ENCODE peak calls at places on chromosomes 11 and 22, in nine cellular contexts. F is uterus; W is fibroblast of mammary gland; G is CD8-positive, alpha-beta memory T cell; Q is GM12864; K is Peyer's patch; E is H7; D is adrenal gland; T is fibroblast of pulmonary artery. O is an unnamed sample.

GRCh38 chr11:2892215-2893020 is 6.8 kb upstream of the CDKN1C start:
- DNase-seq in F (peak; percentile 60), W (peak; percentile 44), G (peak; percentile 38), Q (no peak), K (peak; percentile 75), E (peak; percentile 99), D (peak; percentile 31), T (peak; percentile 60), O (no peak)

GRCh38 chr11:9688716-9689511 is 25.0 kb downstream of the SWAP70 start:
- DNase-seq in F (no peak), W (peak; percentile 86), G (no peak), Q (peak; percentile 74), K (no peak), E (no peak), D (peak; percentile 22), T (peak; percentile 95), O (no peak)

GRCh38 chr11:6646040-6646439 is 9.6 kb downstream of the DCHS1 start:
- DNase-seq in F (peak; percentile 57), W (peak; percentile 91), G (no peak), Q (no peak), K (no peak), E (no peak), D (peak; percentile 40), T (peak; percentile 64), O (peak; percentile 83)

GRCh38 chr11:71153005-71153395 is 99.4 kb downstream of the SHANK2 start:
- DNase-seq in F (no peak), W (peak; percentile 53), G (no peak), Q (no peak), K (no peak), E (peak; percentile 77), D (peak; percentile 41), T (no peak), O (no peak)

GRCh38 chr11:11155962-11156815 is 196.9 kb downstream of the CSNK2A3 start:
- DNase-seq in F (no peak), W (no peak), G (no peak), Q (no peak), K (no peak), E (peak; percentile 92), D (no peak), T (no peak), O (no peak)

GRCh38 chr11:61429346-61429690 is 457 bp downstream of the CPSF7 start:
- DNase-seq in F (peak; percentile 58), W (peak; percentile 49), G (peak; percentile 71), Q (no peak), K (no peak), E (peak; percentile 95), D (peak; percentile 65), T (peak; percentile 51), O (no peak)

GRCh38 chr11:114511538-114511937 is 48.1 kb downstream of the NXPE1 start:
- DNase-seq in F (no peak), W (no peak), G (no peak), Q (no peak), K (no peak), E (no peak), D (no peak), T (no peak), O (no peak)

GRCh38 chr11:64000026-64000739 is 13.9 kb downstream of the OTUB1 start:
- DNase-seq in F (peak; percentile 74), W (peak; percentile 69), G (peak; percentile 67), Q (peak; percentile 18), K (peak; percentile 78), E (peak; percentile 99), D (peak; percentile 76), T (peak; percentile 75), O (peak; percentile 51)

GRCh38 chr11:73975479-73975757 is 7.2 kb downstream of the UCP2 start:
- DNase-seq in F (no peak), W (no peak), G (no peak), Q (no peak), K (no peak), E (no peak), D (no peak), T (no peak), O (no peak)

GRCh38 chr11:122746050-122746478 is 90.5 kb downstream of the UBASH3B start:
- DNase-seq in F (no peak), W (no peak), G (peak; percentile 15), Q (peak; percentile 85), K (no peak), E (no peak), D (peak; percentile 25), T (no peak), O (no peak)

GRCh38 chr11:107988397-107989158 is 20.1 kb upstream of the CUL5 start:
- DNase-seq in F (no peak), W (no peak), G (no peak), Q (no peak), K (no peak), E (no peak), D (peak; percentile 3), T (no peak), O (no peak)

GRCh38 chr22:31206896-31207687 is 5.0 kb upstream of the LIMK2 start:
- DNase-seq in F (no peak), W (no peak), G (no peak), Q (no peak), K (peak; percentile 57), E (no peak), D (no peak), T (peak; percentile 22), O (no peak)

GRCh38 chr11:62153617-62154016 is 29.8 kb downstream of the INCENP start:
- DNase-seq in F (no peak), W (no peak), G (no peak), Q (no peak), K (no peak), E (no peak), D (no peak), T (no peak), O (no peak)

GRCh38 chr11:15730617-15731385 is 616.1 kb downstream of the INSC start:
- DNase-seq in F (no peak), W (no peak), G (no peak), Q (no peak), K (no peak), E (no peak), D (peak; percentile 7), T (no peak), O (no peak)

GRCh38 chr22:28029201-28029948 is 110.3 kb upstream of the PITPNB start:
- DNase-seq in F (no peak), W (peak; percentile 41), G (no peak), Q (no peak), K (peak; percentile 53), E (peak; percentile 36), D (peak; percentile 73), T (peak; percentile 90), O (peak; percentile 38)

GRCh38 chr11:75665126-75665525 is 3.7 kb downstream of the MAP6 start:
- DNase-seq in F (no peak), W (no peak), G (no peak), Q (no peak), K (no peak), E (no peak), D (no peak), T (no peak), O (no peak)

GRCh38 chr11:75667831-75668507 is 869 bp downstream of the MAP6 start:
- DNase-seq in F (peak; percentile 65), W (peak; percentile 20), G (no peak), Q (no peak), K (peak; percentile 51), E (peak; percentile 95), D (peak; percentile 79), T (peak; percentile 27), O (no peak)

GRCh38 chr11:75663808-75664207 is 5.0 kb downstream of the MAP6 start:
- DNase-seq in F (no peak), W (no peak), G (no peak), Q (no peak), K (no peak), E (peak; percentile 65), D (no peak), T (no peak), O (no peak)

GRCh38 chr11:75667268-75667830 is 1.5 kb downstream of the MAP6 start:
- DNase-seq in F (no peak), W (no peak), G (no peak), Q (no peak), K (peak; percentile 53), E (peak; percentile 81), D (peak; percentile 42), T (peak; percentile 3), O (no peak)

GRCh38 chr11:75664366-75664765 is 4.5 kb downstream of the MAP6 start:
- DNase-seq in F (no peak), W (no peak), G (no peak), Q (no peak), K (no peak), E (no peak), D (no peak), T (no peak), O (no peak)
- H3K4me3 ChIP-seq in F (no peak overlapping the region), W (no peak overlapping the region), G (no peak overlapping the region), Q (no peak overlapping the region), K (no peak overlapping the region), E (no peak overlapping the region), D (no peak overlapping the region), T (no peak overlapping the region), O (no peak overlapping the region)

GRCh38 chr22:25419247-25420113 is 145.0 kb upstream of the GRK3 start:
- DNase-seq in F (no peak), W (no peak), G (no peak), Q (no peak), K (no peak), E (no peak), D (peak; percentile 57), T (no peak), O (peak; percentile 74)
- H3K4me3 ChIP-seq in F (no peak overlapping the region), W (no peak overlapping the region), G (peak overlapping the region; percentile 21), Q (peak overlapping the region; percentile 0), K (peak overlapping the region; percentile 19), E (no peak overlapping the region), D (no peak overlapping the region), T (no peak overlapping the region), O (no peak overlapping the region)

GRCh38 chr22:19022755-19023154 is 86.7 kb upstream of the PRODH start:
- DNase-seq in F (no peak), W (no peak), G (no peak), Q (no peak), K (no peak), E (peak; percentile 29), D (no peak), T (no peak), O (no peak)
- H3K4me3 ChIP-seq in F (no peak overlapping the region), W (no peak overlapping the region), G (no peak overlapping the region), Q (no peak overlapping the region), K (no peak overlapping the region), E (no peak overlapping the region), D (no peak overlapping the region), T (no peak overlapping the region), O (no peak overlapping the region)

GRCh38 chr11:65505434-65506315 is 6.8 kb downstream of the MALAT1 start:
- DNase-seq in F (no peak), W (peak; percentile 60), G (no peak), Q (no peak), K (no peak), E (no peak), D (peak; percentile 46), T (peak; percentile 67), O (peak; percentile 39)

GRCh38 chr11:65506770-65507485 is 8.1 kb downstream of the MALAT1 start:
- DNase-seq in F (no peak), W (peak; percentile 97), G (no peak), Q (peak; percentile 88), K (no peak), E (peak; percentile 27), D (peak; percentile 85), T (peak; percentile 95), O (peak; percentile 64)

GRCh38 chr11:65504671-65505433 is 6.0 kb downstream of the MALAT1 start:
- DNase-seq in F (no peak), W (peak; percentile 47), G (no peak), Q (no peak), K (no peak), E (no peak), D (no peak), T (peak; percentile 70), O (no peak)

GRCh38 chr11:65503923-65504670 is 5.3 kb downstream of the MALAT1 start:
- DNase-seq in F (no peak), W (peak; percentile 55), G (no peak), Q (no peak), K (no peak), E (no peak), D (peak; percentile 53), T (peak; percentile 79), O (no peak)

GRCh38 chr11:65506316-65506769 is 7.5 kb downstream of the MALAT1 start:
- DNase-seq in F (no peak), W (no peak), G (no peak), Q (no peak), K (no peak), E (no peak), D (no peak), T (no peak), O (no peak)
- H3K4me3 ChIP-seq in F (peak overlapping the region; percentile 90), W (peak overlapping the region; percentile 91), G (peak overlapping the region; percentile 97), Q (peak overlapping the region; percentile 71), K (peak overlapping the region; percentile 81), E (peak overlapping the region; percentile 17), D (no peak overlapping the region), T (peak overlapping the region; percentile 89), O (peak overlapping the region; percentile 86)